ENCODE peak calls at places on chromosomes 6 and 20, in eight cellular contexts. O, L, X, Z, R, S, C and V are unnamed samples.

GRCh38 chr20:10502098-10502526 is 67.0 kb downstream of the SLX4IP start:
- DNase-seq in O (no peak), L (peak; percentile 15), X (peak; percentile 54), Z (no peak), R (no peak), S (no peak), C (no peak), V (no peak)

GRCh38 chr20:11453430-11453829 is 464.3 kb upstream of the BTBD3 start:
- DNase-seq in O (no peak), L (no peak), X (no peak), Z (no peak), R (peak; percentile 56), S (no peak), C (no peak), V (no peak)

GRCh38 chr6:63919556-63920110 is 284.0 kb downstream of the PHF3 start:
- DNase-seq in O (no peak), L (no peak), X (no peak), Z (no peak), R (no peak), S (no peak), C (no peak), V (no peak)

GRCh38 chr6:160767019-160767646 is 65.1 kb downstream of the PLG start:
- DNase-seq in O (no peak), L (peak; percentile 66), X (no peak), Z (peak; percentile 44), R (peak; percentile 4), S (peak; percentile 76), C (peak; percentile 87), V (no peak)

GRCh38 chr6:142746524-142746923 is 198.5 kb downstream of the HIVEP2 start:
- DNase-seq in O (no peak), L (peak; percentile 18), X (peak; percentile 45), Z (peak; percentile 2), R (peak; percentile 18), S (peak; percentile 49), C (no peak), V (no peak)

GRCh38 chr6:70686548-70687133 is 19.0 kb downstream of the SMAP1 start:
- DNase-seq in O (no peak), L (no peak), X (peak; percentile 73), Z (no peak), R (peak; percentile 72), S (no peak), C (no peak), V (peak; percentile 24)

GRCh38 chr20:34825530-34826362 is at the start of gene NCOA6:
- DNase-seq in O (peak; percentile 45), L (peak; percentile 89), X (peak; percentile 50), Z (peak; percentile 86), R (peak; percentile 76), S (peak; percentile 85), C (peak; percentile 96), V (peak; percentile 57)

GRCh38 chr6:136719280-136720044 is 72.8 kb downstream of the MAP3K5 start:
- DNase-seq in O (no peak), L (no peak), X (no peak), Z (peak; percentile 11), R (peak; percentile 30), S (no peak), C (no peak), V (no peak)

GRCh38 chr6:13742961-13743735 is 31.5 kb upstream of the RANBP9 start:
- DNase-seq in O (no peak), L (no peak), X (no peak), Z (no peak), R (no peak), S (no peak), C (no peak), V (no peak)

GRCh38 chr20:32993484-32994050 is 10.7 kb downstream of the SUN5 start:
- DNase-seq in O (no peak), L (no peak), X (no peak), Z (no peak), R (no peak), S (no peak), C (no peak), V (no peak)

GRCh38 chr6:37680668-37681067 is 17.0 kb downstream of the MDGA1 start:
- DNase-seq in O (no peak), L (no peak), X (no peak), Z (peak; percentile 91), R (peak; percentile 36), S (no peak), C (no peak), V (no peak)

GRCh38 chr6:137811121-137811911 is 55.7 kb upstream of the TNFAIP3 start:
- DNase-seq in O (peak; percentile 85), L (peak; percentile 81), X (peak; percentile 66), Z (no peak), R (peak; percentile 64), S (no peak), C (peak; percentile 89), V (peak; percentile 77)

GRCh38 chr6:98581725-98582124 is 252.6 kb upstream of the POU3F2 start:
- DNase-seq in O (no peak), L (no peak), X (no peak), Z (no peak), R (no peak), S (no peak), C (no peak), V (peak; percentile 5)

GRCh38 chr20:34365765-34366213 is 2.7 kb downstream of the ITCH start:
- DNase-seq in O (no peak), L (peak; percentile 50), X (peak; percentile 77), Z (no peak), R (no peak), S (no peak), C (no peak), V (no peak)

GRCh38 chr6:94349227-94349626 is 929.9 kb upstream of the EPHA7 start:
- DNase-seq in O (no peak), L (no peak), X (no peak), Z (no peak), R (no peak), S (no peak), C (no peak), V (no peak)

GRCh38 chr6:11011787-11012234 is 32.3 kb downstream of the ELOVL2 start:
- DNase-seq in O (no peak), L (no peak), X (no peak), Z (no peak), R (peak; percentile 65), S (peak; percentile 40), C (no peak), V (no peak)

GRCh38 chr6:111861321-111861938 is 11.8 kb downstream of the FYN start:
- DNase-seq in O (no peak), L (no peak), X (no peak), Z (no peak), R (no peak), S (no peak), C (no peak), V (no peak)

GRCh38 chr6:152124432-152125074 is 317.1 kb downstream of the ESR1 start:
- DNase-seq in O (peak; percentile 30), L (no peak), X (peak; percentile 73), Z (no peak), R (peak; percentile 85), S (no peak), C (no peak), V (peak; percentile 62)

GRCh38 chr6:32853541-32854375 is at the start of the genes PSMB9 and TAP1:
- DNase-seq in O (peak; percentile 65), L (peak; percentile 96), X (peak; percentile 92), Z (peak; percentile 93), R (peak; percentile 93), S (peak; percentile 98), C (peak; percentile 98), V (peak; percentile 88)

GRCh38 chr6:35014341-35014740 is 125.3 kb downstream of the ANKS1A start:
- DNase-seq in O (no peak), L (no peak), X (no peak), Z (peak; percentile 89), R (no peak), S (no peak), C (no peak), V (no peak)

GRCh38 chr6:124961784-124962611 is at the start of gene RNF217:
- DNase-seq in O (no peak), L (peak; percentile 7), X (peak; percentile 56), Z (peak; percentile 33), R (peak; percentile 83), S (peak; percentile 78), C (peak; percentile 87), V (peak; percentile 39)

GRCh38 chr6:56637640-56638039 is 5.0 kb downstream of the DST start:
- DNase-seq in O (peak; percentile 33), L (no peak), X (peak; percentile 63), Z (no peak), R (peak; percentile 91), S (no peak), C (no peak), V (peak; percentile 54)

GRCh38 chr6:93675856-93676255 is 256.5 kb upstream of the EPHA7 start:
- DNase-seq in O (no peak), L (no peak), X (no peak), Z (no peak), R (no peak), S (no peak), C (no peak), V (no peak)

GRCh38 chr6:151036869-151037680 is 171.6 kb downstream of the MTHFD1L start:
- DNase-seq in O (no peak), L (peak; percentile 42), X (no peak), Z (no peak), R (no peak), S (no peak), C (no peak), V (no peak)

GRCh38 chr6:27894839-27895762 is 17.1 kb downstream of the OR2B2 start:
- DNase-seq in O (peak; percentile 52), L (peak; percentile 55), X (peak; percentile 94), Z (peak; percentile 58), R (peak; percentile 91), S (peak; percentile 81), C (no peak), V (peak; percentile 72)

GRCh38 chr6:136016228-136017225 is 165.0 kb downstream of the PDE7B start:
- DNase-seq in O (no peak), L (no peak), X (no peak), Z (no peak), R (peak; percentile 49), S (no peak), C (no peak), V (no peak)

GRCh38 chr20:53794529-53795115 is 201.0 kb upstream of the ZNF217 start:
- DNase-seq in O (no peak), L (no peak), X (no peak), Z (no peak), R (no peak), S (no peak), C (no peak), V (peak; percentile 35)

GRCh38 chr20:37846573-37846972 is 56.4 kb upstream of the VSTM2L start:
- DNase-seq in O (no peak), L (no peak), X (no peak), Z (no peak), R (no peak), S (no peak), C (no peak), V (no peak)

GRCh38 chr6:107323133-107323785 is 136.1 kb downstream of the PDSS2 start:
- DNase-seq in O (peak; percentile 21), L (no peak), X (no peak), Z (no peak), R (no peak), S (no peak), C (no peak), V (peak; percentile 37)

GRCh38 chr20:59669451-59669850 is 65.1 kb downstream of the PHACTR3 start:
- DNase-seq in O (no peak), L (no peak), X (no peak), Z (no peak), R (no peak), S (no peak), C (no peak), V (no peak)

GRCh38 chr20:23167436-23167835 is 81.3 kb upstream of the CD93 start:
- DNase-seq in O (no peak), L (no peak), X (no peak), Z (no peak), R (peak; percentile 57), S (no peak), C (no peak), V (no peak)